ENCODE peak calls at places on chromosomes 4 and X, in ten cellular contexts. One of them, this sample, is unnamed.

GRCh38 chr4:187208641-187209040 is 485.0 kb upstream of the FAT1 start:
- DNase-seq in activated CD8-positive, alpha-beta memory T cell treated with anti-CD3 and anti-CD28 coated beads for 48 hours: no peak
- DNase-seq in ELR: peak; percentile 4
- DNase-seq in left kidney: no peak
- DNase-seq in RWPE2: no peak
- DNase-seq in activated gamma-delta T cell treated with Interleukin-2 at 50 U/mL for 16 hours: no peak
- DNase-seq in GM20000: no peak
- DNase-seq in H54: no peak
- DNase-seq in activated CD8-positive, alpha-beta T cell treated with anti-CD3 and anti-CD28 coated beads, Interleukin-2, amount 10 ng/mL, durations not matched to agents 7 days and 5 days: no peak
- DNase-seq in mammary epithelial cell: no peak
- DNase-seq in this sample: no peak

GRCh38 chr4:39044947-39045734 is 12.9 kb upstream of the TMEM156 start:
- DNase-seq in ELR: peak; percentile 50
- DNase-seq in left kidney: peak; percentile 76
- DNase-seq in activated CD8-positive, alpha-beta T cell treated with anti-CD3 and anti-CD28 coated beads, Interleukin-2, amount 10 ng/mL, durations not matched to agents 7 days and 5 days: peak; percentile 42
- DNase-seq in activated gamma-delta T cell treated with Interleukin-2 at 50 U/mL for 16 hours: peak; percentile 30
- DNase-seq in GM20000: no peak
- DNase-seq in mammary epithelial cell: peak; percentile 18
- DNase-seq in RWPE2: no peak
- DNase-seq in H54: peak; percentile 19
- DNase-seq in activated CD8-positive, alpha-beta memory T cell treated with anti-CD3 and anti-CD28 coated beads for 48 hours: no peak
- DNase-seq in this sample: no peak

GRCh38 chr4:164440196-164440595 is 313.7 kb upstream of the SMIM31 start:
- DNase-seq in left kidney: peak; percentile 50
- DNase-seq in activated gamma-delta T cell treated with Interleukin-2 at 50 U/mL for 16 hours: no peak
- DNase-seq in GM20000: no peak
- DNase-seq in activated CD8-positive, alpha-beta T cell treated with anti-CD3 and anti-CD28 coated beads, Interleukin-2, amount 10 ng/mL, durations not matched to agents 7 days and 5 days: no peak
- DNase-seq in RWPE2: no peak
- DNase-seq in ELR: peak; percentile 20
- DNase-seq in activated CD8-positive, alpha-beta memory T cell treated with anti-CD3 and anti-CD28 coated beads for 48 hours: no peak
- DNase-seq in H54: no peak
- DNase-seq in mammary epithelial cell: peak; percentile 88
- DNase-seq in this sample: no peak

GRCh38 chr4:54152846-54153600 is 53.1 kb downstream of the GSX2 start:
- DNase-seq in RWPE2: no peak
- DNase-seq in ELR: peak; percentile 55
- DNase-seq in GM20000: no peak
- DNase-seq in activated CD8-positive, alpha-beta memory T cell treated with anti-CD3 and anti-CD28 coated beads for 48 hours: no peak
- DNase-seq in activated gamma-delta T cell treated with Interleukin-2 at 50 U/mL for 16 hours: no peak
- DNase-seq in mammary epithelial cell: peak; percentile 83
- DNase-seq in left kidney: no peak
- DNase-seq in H54: peak; percentile 27
- DNase-seq in activated CD8-positive, alpha-beta T cell treated with anti-CD3 and anti-CD28 coated beads, Interleukin-2, amount 10 ng/mL, durations not matched to agents 7 days and 5 days: no peak
- DNase-seq in this sample: no peak

GRCh38 chrX:18271725-18272124 is 51.0 kb upstream of the BEND2 start:
- DNase-seq in activated CD8-positive, alpha-beta memory T cell treated with anti-CD3 and anti-CD28 coated beads for 48 hours: no peak
- DNase-seq in activated gamma-delta T cell treated with Interleukin-2 at 50 U/mL for 16 hours: no peak
- DNase-seq in RWPE2: no peak
- DNase-seq in left kidney: no peak
- DNase-seq in mammary epithelial cell: no peak
- DNase-seq in GM20000: no peak
- DNase-seq in H54: no peak
- DNase-seq in activated CD8-positive, alpha-beta T cell treated with anti-CD3 and anti-CD28 coated beads, Interleukin-2, amount 10 ng/mL, durations not matched to agents 7 days and 5 days: no peak
- DNase-seq in ELR: no peak
- DNase-seq in this sample: no peak

GRCh38 chr4:55032179-55032578 is 93.2 kb downstream of the KDR start:
- DNase-seq in ELR: no peak
- DNase-seq in activated CD8-positive, alpha-beta T cell treated with anti-CD3 and anti-CD28 coated beads, Interleukin-2, amount 10 ng/mL, durations not matched to agents 7 days and 5 days: no peak
- DNase-seq in GM20000: no peak
- DNase-seq in RWPE2: no peak
- DNase-seq in mammary epithelial cell: no peak
- DNase-seq in H54: no peak
- DNase-seq in left kidney: no peak
- DNase-seq in activated CD8-positive, alpha-beta memory T cell treated with anti-CD3 and anti-CD28 coated beads for 48 hours: no peak
- DNase-seq in activated gamma-delta T cell treated with Interleukin-2 at 50 U/mL for 16 hours: no peak
- DNase-seq in this sample: no peak

GRCh38 chr4:33107813-33108212 is 2387.6 kb downstream of the PCDH7 start:
- DNase-seq in H54: no peak
- DNase-seq in mammary epithelial cell: no peak
- DNase-seq in GM20000: no peak
- DNase-seq in ELR: peak; percentile 63
- DNase-seq in RWPE2: no peak
- DNase-seq in left kidney: no peak
- DNase-seq in activated CD8-positive, alpha-beta memory T cell treated with anti-CD3 and anti-CD28 coated beads for 48 hours: no peak
- DNase-seq in activated gamma-delta T cell treated with Interleukin-2 at 50 U/mL for 16 hours: no peak
- DNase-seq in activated CD8-positive, alpha-beta T cell treated with anti-CD3 and anti-CD28 coated beads, Interleukin-2, amount 10 ng/mL, durations not matched to agents 7 days and 5 days: no peak
- DNase-seq in this sample: no peak

GRCh38 chr4:133960975-133961374 is 240.6 kb downstream of the PABPC4L start:
- DNase-seq in activated gamma-delta T cell treated with Interleukin-2 at 50 U/mL for 16 hours: no peak
- DNase-seq in RWPE2: no peak
- DNase-seq in left kidney: no peak
- DNase-seq in GM20000: no peak
- DNase-seq in activated CD8-positive, alpha-beta T cell treated with anti-CD3 and anti-CD28 coated beads, Interleukin-2, amount 10 ng/mL, durations not matched to agents 7 days and 5 days: no peak
- DNase-seq in H54: no peak
- DNase-seq in ELR: no peak
- DNase-seq in activated CD8-positive, alpha-beta memory T cell treated with anti-CD3 and anti-CD28 coated beads for 48 hours: no peak
- DNase-seq in mammary epithelial cell: no peak
- DNase-seq in this sample: no peak

GRCh38 chrX:129522184-129523059 is 868 bp downstream of the SMARCA1 start:
- DNase-seq in activated CD8-positive, alpha-beta T cell treated with anti-CD3 and anti-CD28 coated beads, Interleukin-2, amount 10 ng/mL, durations not matched to agents 7 days and 5 days: no peak
- DNase-seq in left kidney: peak; percentile 88
- DNase-seq in H54: peak; percentile 49
- DNase-seq in GM20000: peak; percentile 30
- DNase-seq in activated CD8-positive, alpha-beta memory T cell treated with anti-CD3 and anti-CD28 coated beads for 48 hours: no peak
- DNase-seq in RWPE2: peak; percentile 62
- DNase-seq in ELR: peak; percentile 77
- DNase-seq in activated gamma-delta T cell treated with Interleukin-2 at 50 U/mL for 16 hours: no peak
- DNase-seq in mammary epithelial cell: peak; percentile 56
- DNase-seq in this sample: no peak

GRCh38 chrX:45758319-45758718 is 557.6 kb upstream of the DIPK2B start:
- DNase-seq in H54: no peak
- DNase-seq in activated CD8-positive, alpha-beta memory T cell treated with anti-CD3 and anti-CD28 coated beads for 48 hours: no peak
- DNase-seq in activated gamma-delta T cell treated with Interleukin-2 at 50 U/mL for 16 hours: peak; percentile 23
- DNase-seq in left kidney: no peak
- DNase-seq in RWPE2: no peak
- DNase-seq in activated CD8-positive, alpha-beta T cell treated with anti-CD3 and anti-CD28 coated beads, Interleukin-2, amount 10 ng/mL, durations not matched to agents 7 days and 5 days: peak; percentile 67
- DNase-seq in GM20000: no peak
- DNase-seq in ELR: peak; percentile 91
- DNase-seq in mammary epithelial cell: peak; percentile 89
- DNase-seq in this sample: no peak

GRCh38 chr4:101655847-101656246 is 134.7 kb upstream of the BANK1 start:
- DNase-seq in left kidney: no peak
- DNase-seq in mammary epithelial cell: no peak
- DNase-seq in ELR: no peak
- DNase-seq in activated CD8-positive, alpha-beta T cell treated with anti-CD3 and anti-CD28 coated beads, Interleukin-2, amount 10 ng/mL, durations not matched to agents 7 days and 5 days: no peak
- DNase-seq in RWPE2: no peak
- DNase-seq in GM20000: no peak
- DNase-seq in H54: no peak
- DNase-seq in activated gamma-delta T cell treated with Interleukin-2 at 50 U/mL for 16 hours: no peak
- DNase-seq in activated CD8-positive, alpha-beta memory T cell treated with anti-CD3 and anti-CD28 coated beads for 48 hours: no peak
- DNase-seq in this sample: no peak

GRCh38 chrX:111244238-111244750 is 26.0 kb downstream of the CAPN6 start:
- DNase-seq in left kidney: peak; percentile 18
- DNase-seq in mammary epithelial cell: peak; percentile 5
- DNase-seq in H54: no peak
- DNase-seq in GM20000: peak; percentile 3
- DNase-seq in RWPE2: no peak
- DNase-seq in activated CD8-positive, alpha-beta memory T cell treated with anti-CD3 and anti-CD28 coated beads for 48 hours: no peak
- DNase-seq in activated gamma-delta T cell treated with Interleukin-2 at 50 U/mL for 16 hours: no peak
- DNase-seq in activated CD8-positive, alpha-beta T cell treated with anti-CD3 and anti-CD28 coated beads, Interleukin-2, amount 10 ng/mL, durations not matched to agents 7 days and 5 days: no peak
- DNase-seq in ELR: peak; percentile 34
- DNase-seq in this sample: no peak

GRCh38 chr4:112604590-112604989 is 32.1 kb downstream of the ZGRF1 start:
- DNase-seq in activated CD8-positive, alpha-beta memory T cell treated with anti-CD3 and anti-CD28 coated beads for 48 hours: no peak
- DNase-seq in activated gamma-delta T cell treated with Interleukin-2 at 50 U/mL for 16 hours: peak; percentile 21
- DNase-seq in left kidney: peak; percentile 73
- DNase-seq in GM20000: peak; percentile 53
- DNase-seq in H54: peak; percentile 5
- DNase-seq in activated CD8-positive, alpha-beta T cell treated with anti-CD3 and anti-CD28 coated beads, Interleukin-2, amount 10 ng/mL, durations not matched to agents 7 days and 5 days: peak; percentile 48
- DNase-seq in ELR: peak; percentile 62
- DNase-seq in RWPE2: no peak
- DNase-seq in mammary epithelial cell: peak; percentile 35
- DNase-seq in this sample: no peak

GRCh38 chr4:5404073-5404472 is 304.3 kb downstream of the EVC2 start:
- DNase-seq in activated CD8-positive, alpha-beta T cell treated with anti-CD3 and anti-CD28 coated beads, Interleukin-2, amount 10 ng/mL, durations not matched to agents 7 days and 5 days: no peak
- DNase-seq in activated CD8-positive, alpha-beta memory T cell treated with anti-CD3 and anti-CD28 coated beads for 48 hours: no peak
- DNase-seq in mammary epithelial cell: no peak
- DNase-seq in RWPE2: no peak
- DNase-seq in H54: no peak
- DNase-seq in ELR: no peak
- DNase-seq in left kidney: no peak
- DNase-seq in activated gamma-delta T cell treated with Interleukin-2 at 50 U/mL for 16 hours: no peak
- DNase-seq in GM20000: no peak
- DNase-seq in this sample: no peak

GRCh38 chr4:16443504-16444088 is 217.3 kb upstream of the TAPT1 start:
- DNase-seq in GM20000: peak; percentile 47
- DNase-seq in ELR: peak; percentile 50
- DNase-seq in H54: no peak
- DNase-seq in RWPE2: no peak
- DNase-seq in mammary epithelial cell: peak; percentile 12
- DNase-seq in activated CD8-positive, alpha-beta T cell treated with anti-CD3 and anti-CD28 coated beads, Interleukin-2, amount 10 ng/mL, durations not matched to agents 7 days and 5 days: no peak
- DNase-seq in activated gamma-delta T cell treated with Interleukin-2 at 50 U/mL for 16 hours: no peak
- DNase-seq in left kidney: peak; percentile 58
- DNase-seq in activated CD8-positive, alpha-beta memory T cell treated with anti-CD3 and anti-CD28 coated beads for 48 hours: no peak
- DNase-seq in this sample: no peak

GRCh38 chrX:10597871-10598270 is 22.5 kb downstream of the MID1 start:
- DNase-seq in H54: no peak
- DNase-seq in mammary epithelial cell: no peak
- DNase-seq in RWPE2: no peak
- DNase-seq in activated CD8-positive, alpha-beta memory T cell treated with anti-CD3 and anti-CD28 coated beads for 48 hours: no peak
- DNase-seq in activated gamma-delta T cell treated with Interleukin-2 at 50 U/mL for 16 hours: no peak
- DNase-seq in activated CD8-positive, alpha-beta T cell treated with anti-CD3 and anti-CD28 coated beads, Interleukin-2, amount 10 ng/mL, durations not matched to agents 7 days and 5 days: no peak
- DNase-seq in left kidney: peak; percentile 56
- DNase-seq in GM20000: no peak
- DNase-seq in ELR: peak; percentile 51
- DNase-seq in this sample: no peak

GRCh38 chr4:87978656-87979055 is 3.1 kb downstream of the SPP1 start:
- DNase-seq in left kidney: no peak
- DNase-seq in activated CD8-positive, alpha-beta T cell treated with anti-CD3 and anti-CD28 coated beads, Interleukin-2, amount 10 ng/mL, durations not matched to agents 7 days and 5 days: no peak
- DNase-seq in mammary epithelial cell: peak; percentile 29
- DNase-seq in H54: no peak
- DNase-seq in GM20000: no peak
- DNase-seq in RWPE2: no peak
- DNase-seq in ELR: peak; percentile 66
- DNase-seq in activated gamma-delta T cell treated with Interleukin-2 at 50 U/mL for 16 hours: no peak
- DNase-seq in activated CD8-positive, alpha-beta memory T cell treated with anti-CD3 and anti-CD28 coated beads for 48 hours: no peak
- DNase-seq in this sample: no peak

GRCh38 chr4:128854433-128854832 is 44.9 kb downstream of the JADE1 start:
- DNase-seq in left kidney: no peak
- DNase-seq in H54: no peak
- DNase-seq in activated CD8-positive, alpha-beta T cell treated with anti-CD3 and anti-CD28 coated beads, Interleukin-2, amount 10 ng/mL, durations not matched to agents 7 days and 5 days: peak; percentile 57
- DNase-seq in mammary epithelial cell: no peak
- DNase-seq in activated CD8-positive, alpha-beta memory T cell treated with anti-CD3 and anti-CD28 coated beads for 48 hours: no peak
- DNase-seq in GM20000: peak; percentile 42
- DNase-seq in RWPE2: no peak
- DNase-seq in activated gamma-delta T cell treated with Interleukin-2 at 50 U/mL for 16 hours: peak; percentile 24
- DNase-seq in ELR: peak; percentile 3
- DNase-seq in this sample: no peak

GRCh38 chr4:3712936-3713335 is 53.2 kb upstream of the ADRA2C start:
- DNase-seq in activated gamma-delta T cell treated with Interleukin-2 at 50 U/mL for 16 hours: no peak
- DNase-seq in mammary epithelial cell: no peak
- DNase-seq in ELR: no peak
- DNase-seq in activated CD8-positive, alpha-beta memory T cell treated with anti-CD3 and anti-CD28 coated beads for 48 hours: no peak
- DNase-seq in left kidney: no peak
- DNase-seq in activated CD8-positive, alpha-beta T cell treated with anti-CD3 and anti-CD28 coated beads, Interleukin-2, amount 10 ng/mL, durations not matched to agents 7 days and 5 days: no peak
- DNase-seq in H54: no peak
- DNase-seq in RWPE2: no peak
- DNase-seq in GM20000: no peak
- DNase-seq in this sample: no peak

GRCh38 chr4:172962564-172963353 is 205.9 kb upstream of the GALNT7 start:
- DNase-seq in activated CD8-positive, alpha-beta memory T cell treated with anti-CD3 and anti-CD28 coated beads for 48 hours: no peak
- DNase-seq in GM20000: no peak
- DNase-seq in RWPE2: no peak
- DNase-seq in H54: no peak
- DNase-seq in ELR: peak; percentile 45
- DNase-seq in left kidney: peak; percentile 81
- DNase-seq in mammary epithelial cell: peak; percentile 22
- DNase-seq in activated gamma-delta T cell treated with Interleukin-2 at 50 U/mL for 16 hours: no peak
- DNase-seq in activated CD8-positive, alpha-beta T cell treated with anti-CD3 and anti-CD28 coated beads, Interleukin-2, amount 10 ng/mL, durations not matched to agents 7 days and 5 days: no peak
- DNase-seq in this sample: no peak

GRCh38 chrX:132022115-132022862 is 813 bp upstream of the STK26 start:
- DNase-seq in activated gamma-delta T cell treated with Interleukin-2 at 50 U/mL for 16 hours: no peak
- DNase-seq in activated CD8-positive, alpha-beta memory T cell treated with anti-CD3 and anti-CD28 coated beads for 48 hours: no peak
- DNase-seq in GM20000: no peak
- DNase-seq in H54: no peak
- DNase-seq in RWPE2: no peak
- DNase-seq in ELR: no peak
- DNase-seq in mammary epithelial cell: peak; percentile 26
- DNase-seq in left kidney: peak; percentile 7
- DNase-seq in activated CD8-positive, alpha-beta T cell treated with anti-CD3 and anti-CD28 coated beads, Interleukin-2, amount 10 ng/mL, durations not matched to agents 7 days and 5 days: peak; percentile 28
- DNase-seq in this sample: no peak

GRCh38 chrX:80807606-80808159 is 2.0 kb downstream of the BRWD3 start:
- DNase-seq in activated CD8-positive, alpha-beta T cell treated with anti-CD3 and anti-CD28 coated beads, Interleukin-2, amount 10 ng/mL, durations not matched to agents 7 days and 5 days: no peak
- DNase-seq in activated CD8-positive, alpha-beta memory T cell treated with anti-CD3 and anti-CD28 coated beads for 48 hours: no peak
- DNase-seq in GM20000: no peak
- DNase-seq in RWPE2: no peak
- DNase-seq in mammary epithelial cell: no peak
- DNase-seq in left kidney: peak; percentile 3
- DNase-seq in ELR: no peak
- DNase-seq in H54: no peak
- DNase-seq in activated gamma-delta T cell treated with Interleukin-2 at 50 U/mL for 16 hours: no peak
- DNase-seq in this sample: no peak

GRCh38 chr4:146637853-146638800 is 566 bp upstream of the POU4F2 start:
- DNase-seq in activated gamma-delta T cell treated with Interleukin-2 at 50 U/mL for 16 hours: no peak
- DNase-seq in left kidney: peak; percentile 12
- DNase-seq in H54: no peak
- DNase-seq in mammary epithelial cell: no peak
- DNase-seq in RWPE2: no peak
- DNase-seq in ELR: no peak
- DNase-seq in activated CD8-positive, alpha-beta T cell treated with anti-CD3 and anti-CD28 coated beads, Interleukin-2, amount 10 ng/mL, durations not matched to agents 7 days and 5 days: no peak
- DNase-seq in GM20000: no peak
- DNase-seq in activated CD8-positive, alpha-beta memory T cell treated with anti-CD3 and anti-CD28 coated beads for 48 hours: no peak
- DNase-seq in this sample: no peak

GRCh38 chr4:23171971-23172370 is 479.2 kb downstream of the GBA3 start:
- DNase-seq in H54: no peak
- DNase-seq in ELR: peak; percentile 13
- DNase-seq in activated CD8-positive, alpha-beta T cell treated with anti-CD3 and anti-CD28 coated beads, Interleukin-2, amount 10 ng/mL, durations not matched to agents 7 days and 5 days: no peak
- DNase-seq in RWPE2: no peak
- DNase-seq in left kidney: no peak
- DNase-seq in mammary epithelial cell: no peak
- DNase-seq in GM20000: no peak
- DNase-seq in activated CD8-positive, alpha-beta memory T cell treated with anti-CD3 and anti-CD28 coated beads for 48 hours: no peak
- DNase-seq in activated gamma-delta T cell treated with Interleukin-2 at 50 U/mL for 16 hours: no peak
- DNase-seq in this sample: no peak

GRCh38 chr4:30429813-30430466 is 290.2 kb upstream of the PCDH7 start:
- DNase-seq in activated CD8-positive, alpha-beta memory T cell treated with anti-CD3 and anti-CD28 coated beads for 48 hours: no peak
- DNase-seq in activated CD8-positive, alpha-beta T cell treated with anti-CD3 and anti-CD28 coated beads, Interleukin-2, amount 10 ng/mL, durations not matched to agents 7 days and 5 days: no peak
- DNase-seq in RWPE2: no peak
- DNase-seq in ELR: peak; percentile 92
- DNase-seq in activated gamma-delta T cell treated with Interleukin-2 at 50 U/mL for 16 hours: no peak
- DNase-seq in GM20000: no peak
- DNase-seq in H54: peak; percentile 10
- DNase-seq in mammary epithelial cell: peak; percentile 46
- DNase-seq in left kidney: no peak
- DNase-seq in this sample: no peak

GRCh38 chrX:23785564-23785963 is 2.6 kb downstream of the SAT1 start:
- DNase-seq in activated CD8-positive, alpha-beta memory T cell treated with anti-CD3 and anti-CD28 coated beads for 48 hours: no peak
- DNase-seq in activated CD8-positive, alpha-beta T cell treated with anti-CD3 and anti-CD28 coated beads, Interleukin-2, amount 10 ng/mL, durations not matched to agents 7 days and 5 days: no peak
- DNase-seq in left kidney: no peak
- DNase-seq in ELR: no peak
- DNase-seq in activated gamma-delta T cell treated with Interleukin-2 at 50 U/mL for 16 hours: no peak
- DNase-seq in H54: no peak
- DNase-seq in GM20000: no peak
- DNase-seq in mammary epithelial cell: no peak
- DNase-seq in RWPE2: no peak
- DNase-seq in this sample: no peak

GRCh38 chr4:40910706-40911105 is 161.0 kb downstream of the NSUN7 start:
- DNase-seq in activated gamma-delta T cell treated with Interleukin-2 at 50 U/mL for 16 hours: no peak
- DNase-seq in activated CD8-positive, alpha-beta memory T cell treated with anti-CD3 and anti-CD28 coated beads for 48 hours: no peak
- DNase-seq in mammary epithelial cell: no peak
- DNase-seq in H54: no peak
- DNase-seq in activated CD8-positive, alpha-beta T cell treated with anti-CD3 and anti-CD28 coated beads, Interleukin-2, amount 10 ng/mL, durations not matched to agents 7 days and 5 days: no peak
- DNase-seq in left kidney: no peak
- DNase-seq in GM20000: no peak
- DNase-seq in RWPE2: no peak
- DNase-seq in ELR: no peak
- DNase-seq in this sample: no peak

GRCh38 chr4:75718529-75718928 is 5.8 kb upstream of the USO1 start:
- DNase-seq in left kidney: no peak
- DNase-seq in RWPE2: no peak
- DNase-seq in activated gamma-delta T cell treated with Interleukin-2 at 50 U/mL for 16 hours: no peak
- DNase-seq in ELR: peak; percentile 44
- DNase-seq in activated CD8-positive, alpha-beta T cell treated with anti-CD3 and anti-CD28 coated beads, Interleukin-2, amount 10 ng/mL, durations not matched to agents 7 days and 5 days: no peak
- DNase-seq in H54: no peak
- DNase-seq in mammary epithelial cell: peak; percentile 55
- DNase-seq in GM20000: no peak
- DNase-seq in activated CD8-positive, alpha-beta memory T cell treated with anti-CD3 and anti-CD28 coated beads for 48 hours: no peak
- DNase-seq in this sample: no peak